ENCODE peak calls at places on chromosome 5, in nine cellular contexts. B is K562, R is lower leg skin, I is heart left ventricle, U is IMR-90, O is H54, N is GM12891, S is spleen, Z is adrenal gland. P is an unnamed sample.

GRCh38 chr5:107594253-107595045 is 76.3 kb downstream of the EFNA5 start:
- DNase-seq in S (no peak), Z (no peak), R (no peak), I (no peak), N (no peak), O (no peak), U (no peak), B (no peak), P (no peak)

GRCh38 chr5:168976311-168976893 is 324.5 kb downstream of the SLIT3 start:
- DNase-seq in B (no peak), U (no peak), S (no peak), N (no peak), I (no peak), Z (no peak), O (no peak), R (peak), P (no peak)

GRCh38 chr5:54904425-54904824 is 81.0 kb downstream of the ESM1 start:
- DNase-seq in Z (no peak), U (peak), S (no peak), R (no peak), O (no peak), I (no peak), N (no peak), B (peak), P (no peak)

GRCh38 chr5:9339206-9339818 is 206.6 kb downstream of the SEMA5A start:
- DNase-seq in O (no peak), N (no peak), B (peak), I (no peak), U (no peak), R (no peak), Z (no peak), S (no peak), P (no peak)

GRCh38 chr5:153629027-153629426 is 138.6 kb downstream of the GRIA1 start:
- DNase-seq in O (peak), N (no peak), S (no peak), I (no peak), U (peak), B (no peak), R (no peak), Z (peak), P (no peak)

GRCh38 chr5:13664377-13664776 is 280.1 kb downstream of the DNAH5 start:
- DNase-seq in I (no peak), N (no peak), S (no peak), Z (no peak), B (no peak), O (peak), R (no peak), U (peak), P (no peak)

GRCh38 chr5:133423031-133423617 is 189.2 kb downstream of the FSTL4 start:
- DNase-seq in R (peak), S (no peak), B (no peak), I (no peak), N (no peak), Z (no peak), O (no peak), U (no peak), P (no peak)

GRCh38 chr5:2165991-2166978 is 283.6 kb upstream of the IRX4 start:
- DNase-seq in I (no peak), Z (no peak), B (no peak), R (no peak), O (no peak), N (no peak), U (no peak), S (peak), P (no peak)

GRCh38 chr5:40909233-40909632 is at the start of gene C7:
- DNase-seq in N (no peak), B (no peak), S (no peak), U (peak), I (no peak), Z (peak), O (no peak), R (no peak), P (no peak)

GRCh38 chr5:152285764-152286163 is 119.3 kb downstream of the NMUR2 start:
- DNase-seq in O (no peak), N (no peak), U (no peak), I (no peak), R (no peak), B (no peak), Z (no peak), S (no peak), P (no peak)

GRCh38 chr5:146475906-146476305 is 28.8 kb downstream of the TCERG1 start:
- DNase-seq in U (peak), S (no peak), N (no peak), B (no peak), R (no peak), O (no peak), I (no peak), Z (no peak), P (no peak)

GRCh38 chr5:127838661-127839060 is 135.5 kb downstream of the CCDC192 start:
- DNase-seq in U (peak), Z (no peak), S (no peak), I (no peak), O (peak), N (no peak), B (no peak), R (no peak), P (no peak)

GRCh38 chr5:160843240-160843639 is 8.8 kb downstream of the ATP10B start:
- DNase-seq in Z (no peak), S (no peak), U (no peak), N (no peak), O (no peak), I (no peak), B (no peak), R (no peak), P (no peak)

GRCh38 chr5:139052975-139053374 is 145.2 kb downstream of the SIL1 start:
- DNase-seq in Z (no peak), S (no peak), O (no peak), B (no peak), R (no peak), N (no peak), U (no peak), I (no peak), P (no peak)

GRCh38 chr5:40277161-40277906 is 402.4 kb upstream of the PTGER4 start:
- DNase-seq in S (no peak), N (no peak), R (no peak), B (no peak), U (no peak), O (no peak), Z (no peak), I (no peak), P (no peak)

GRCh38 chr5:6370580-6370979 is 7.8 kb downstream of the MED10 start:
- DNase-seq in R (peak), U (no peak), I (no peak), O (no peak), S (no peak), N (no peak), B (no peak), Z (no peak), P (no peak)

GRCh38 chr5:33408816-33409215 is 31.9 kb upstream of the TARS1 start:
- DNase-seq in Z (no peak), B (no peak), R (no peak), O (no peak), S (no peak), I (no peak), N (no peak), U (no peak), P (no peak)

GRCh38 chr5:51039915-51040314 is 343.3 kb upstream of the ISL1 start:
- DNase-seq in O (no peak), Z (no peak), U (no peak), S (no peak), B (no peak), N (no peak), R (no peak), I (no peak), P (no peak)

GRCh38 chr5:14296533-14297331 is 153.6 kb downstream of the TRIO start:
- DNase-seq in O (no peak), I (no peak), R (no peak), U (peak), S (no peak), Z (no peak), N (no peak), B (no peak), P (no peak)

GRCh38 chr5:124651663-124652513 is 94.6 kb downstream of the ZNF608 start:
- DNase-seq in R (peak), Z (peak), B (peak), N (peak), U (no peak), I (peak), S (peak), O (peak), P (peak)

GRCh38 chr5:14420136-14420808 is 161.3 kb upstream of the OTULINL start:
- DNase-seq in O (no peak), Z (no peak), N (no peak), S (no peak), U (peak), B (no peak), R (no peak), I (no peak), P (no peak)

GRCh38 chr5:136014049-136014516 is 14.7 kb upstream of the TGFBI start:
- DNase-seq in Z (no peak), U (no peak), I (no peak), O (no peak), R (peak), S (no peak), B (no peak), N (no peak), P (no peak)

GRCh38 chr5:176175101-176175852 is 62.9 kb upstream of the SIMC1 start:
- DNase-seq in O (no peak), Z (no peak), I (no peak), B (no peak), U (no peak), R (peak), S (no peak), N (no peak), P (no peak)

GRCh38 chr5:6676702-6677101 is 36.5 kb upstream of the TENT4A start:
- DNase-seq in Z (no peak), R (no peak), I (no peak), O (peak), U (peak), B (no peak), N (no peak), S (no peak), P (no peak)

GRCh38 chr5:61245486-61245885 is 83.2 kb upstream of the SMIM15 start:
- DNase-seq in Z (no peak), U (peak), O (peak), S (no peak), I (no peak), N (no peak), B (no peak), R (no peak), P (no peak)

GRCh38 chr5:131382407-131383395 is 118.8 kb downstream of the CDC42SE2 start:
- DNase-seq in B (peak), S (no peak), N (no peak), O (peak), R (no peak), I (no peak), Z (no peak), U (peak), P (no peak)

GRCh38 chr5:31124026-31124425 is 69.5 kb upstream of the CDH6 start:
- DNase-seq in I (no peak), S (no peak), U (no peak), O (no peak), B (no peak), R (no peak), Z (no peak), N (no peak), P (no peak)

GRCh38 chr5:178131446-178131996 is 707 bp downstream of the RMND5B start:
- DNase-seq in R (no peak), S (no peak), Z (no peak), I (no peak), B (no peak), O (no peak), N (no peak), U (no peak), P (no peak)

GRCh38 chr5:178129296-178129695 is 1.5 kb upstream of the RMND5B start:
- DNase-seq in B (no peak), O (no peak), N (no peak), I (no peak), U (no peak), R (no peak), S (no peak), Z (no peak), P (no peak)

GRCh38 chr5:178125253-178125916 is 5.4 kb upstream of the RMND5B start:
- DNase-seq in N (no peak), B (no peak), O (no peak), Z (no peak), S (no peak), I (peak), R (no peak), U (no peak), P (no peak)

GRCh38 chr5:178126556-178126955 is 4.3 kb upstream of the RMND5B start:
- DNase-seq in B (no peak), N (no peak), I (no peak), O (no peak), U (no peak), S (no peak), Z (no peak), R (no peak), P (no peak)

GRCh38 chr5:178130576-178131445 is at the start of gene RMND5B:
- DNase-seq in B (peak), O (peak), U (peak), N (peak), I (peak), S (peak), Z (peak), R (peak), P (peak)
- TF ChIP-seq POLR2A in B (peak), O (peak), U (peak), N (peak), I (peak), S (no peak), Z (peak), R (peak), P (peak)

GRCh38 chr5:53558966-53559365 is 1.5 kb upstream of the NDUFS4 start:
- DNase-seq in S (no peak), U (no peak), O (no peak), N (no peak), B (no peak), R (no peak), I (no peak), Z (no peak), P (no peak)

GRCh38 chr5:53556001-53556400 is 4.4 kb upstream of the NDUFS4 start:
- DNase-seq in S (no peak), I (no peak), O (no peak), U (no peak), N (no peak), B (no peak), R (no peak), Z (no peak), P (no peak)

GRCh38 chr5:53557386-53557785 is 3.1 kb upstream of the NDUFS4 start:
- DNase-seq in O (peak), U (peak), B (no peak), R (no peak), Z (no peak), N (no peak), I (no peak), S (no peak), P (no peak)

GRCh38 chr5:53560028-53560427 is 411 bp upstream of the NDUFS4 start:
- DNase-seq in Z (no peak), B (no peak), S (no peak), R (no peak), U (no peak), N (no peak), O (peak), I (no peak), P (no peak)

DNA sequence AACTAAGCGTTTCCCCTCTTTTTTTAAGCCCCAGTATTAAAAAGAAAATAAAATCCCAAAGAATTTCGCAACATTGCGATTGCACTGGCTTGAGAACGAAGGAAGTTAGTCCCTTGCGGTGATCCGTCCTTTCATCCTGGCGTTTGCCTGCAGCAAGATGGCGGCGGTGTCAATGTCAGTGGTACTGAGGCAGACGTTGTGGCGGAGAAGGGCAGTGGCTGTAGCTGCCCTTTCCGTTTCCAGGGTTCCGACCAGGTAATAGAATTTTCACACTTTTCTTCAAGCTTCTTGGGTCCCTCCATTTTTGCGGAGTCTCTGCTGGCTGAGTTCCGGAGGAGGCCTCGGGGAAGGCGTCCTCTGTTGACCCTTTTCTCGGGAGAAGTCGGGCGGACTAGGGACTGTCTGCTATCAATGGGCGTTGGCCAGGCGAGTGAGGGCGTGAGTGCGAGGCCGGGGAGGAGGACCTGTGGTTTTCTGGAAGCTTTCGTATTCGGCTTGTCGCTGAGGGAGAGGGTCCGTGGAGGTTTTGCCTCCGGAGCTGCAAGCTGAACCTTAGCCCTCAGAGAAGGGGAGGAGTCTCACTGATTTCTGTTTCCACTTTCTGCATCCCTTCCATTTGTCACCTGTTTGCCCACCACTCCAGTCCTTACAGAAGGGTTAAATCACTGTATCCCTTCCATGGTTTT is at the start of gene NDUFS4:
- DNase-seq in S (peak), N (peak), Z (peak), I (peak), R (peak), U (peak), O (peak), B (peak), P (peak)
- TF ChIP-seq POLR2A in S (no peak), N (peak), Z (peak), I (peak), R (no peak), U (peak), O (peak), B (peak), P (peak)

DNA sequence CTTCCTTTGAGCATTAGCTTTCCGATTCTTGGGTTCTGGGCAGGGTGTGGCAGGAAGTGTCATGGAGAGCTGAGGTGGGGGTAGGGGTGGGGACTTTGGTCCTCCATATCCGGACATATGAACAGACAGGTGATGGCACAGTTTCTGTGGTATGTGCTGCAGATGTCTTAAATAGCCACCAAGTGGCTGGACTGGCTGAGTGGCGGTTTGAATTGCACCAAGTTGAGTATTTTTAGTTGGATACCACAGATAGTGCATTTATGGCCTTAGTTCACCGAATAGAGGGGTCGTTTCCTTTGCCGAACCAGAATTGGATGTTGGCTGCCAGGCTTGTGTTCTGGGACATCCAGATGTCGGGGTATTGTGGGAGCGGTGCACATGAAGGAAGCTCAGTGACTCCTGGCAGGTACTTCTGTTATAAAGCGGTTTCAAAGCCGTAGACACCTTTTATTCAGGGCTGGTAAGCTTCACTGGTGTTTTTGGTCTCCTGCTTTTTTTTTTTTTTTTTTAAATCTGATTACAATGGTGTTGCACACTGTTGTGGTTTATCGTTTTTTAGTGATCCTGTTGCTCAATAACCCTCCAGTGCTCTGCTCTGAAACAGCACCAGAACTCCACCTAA is 15.1 kb upstream of the TNFAIP8 start:
- DNase-seq in R (no peak), S (peak), B (no peak), N (no peak), Z (no peak), I (no peak), U (no peak), O (no peak), P (no peak)
- TF ChIP-seq POLR2A in R (no peak), S (no peak), B (no peak), N (no peak), Z (no peak), I (no peak), U (no peak), O (no peak), P (no peak)

GRCh38 chr5:82278711-82279370 is 687 bp upstream of the RPS23 start:
- DNase-seq in S (peak), U (no peak), R (no peak), O (no peak), I (peak), N (no peak), Z (no peak), B (no peak), P (no peak)
- TF ChIP-seq POLR2A in S (no peak), U (no peak), R (peak), O (no peak), I (no peak), N (no peak), Z (no peak), B (peak), P (no peak)

P was measured in uterus.